ENCODE peak calls at places on chromosomes 3 and 15, in five cellular contexts. One of them, this sample, is unnamed.

GRCh38 chr15:56205061-56205876 is 38.4 kb downstream of the RFX7 start:
- DNase-seq in right cardiac atrium: no peak
- DNase-seq in fibroblast of lung: peak; percentile 49
- DNase-seq in aorta: no peak
- DNase-seq in HCT116: no peak
- DNase-seq in this sample: peak; percentile 63

GRCh38 chr15:65832549-65833364 is 36.5 kb upstream of the RAB11A start:
- DNase-seq in HCT116: peak; percentile 83
- DNase-seq in aorta: peak; percentile 89
- DNase-seq in right cardiac atrium: peak; percentile 92
- DNase-seq in fibroblast of lung: peak; percentile 91
- DNase-seq in this sample: peak; percentile 77

GRCh38 chr15:28107111-28107893 is 8.2 kb upstream of the OCA2 start:
- DNase-seq in right cardiac atrium: peak; percentile 62
- DNase-seq in HCT116: no peak
- DNase-seq in aorta: no peak
- DNase-seq in fibroblast of lung: peak; percentile 47
- DNase-seq in this sample: no peak

GRCh38 chr3:101950985-101951733 is 101.8 kb downstream of the NFKBIZ start:
- DNase-seq in HCT116: no peak
- DNase-seq in aorta: no peak
- DNase-seq in fibroblast of lung: peak; percentile 23
- DNase-seq in right cardiac atrium: no peak
- DNase-seq in this sample: peak; percentile 59

GRCh38 chr3:79329154-79329553 is 438.6 kb downstream of the ROBO1 start:
- DNase-seq in right cardiac atrium: no peak
- DNase-seq in fibroblast of lung: peak; percentile 38
- DNase-seq in HCT116: no peak
- DNase-seq in aorta: no peak
- DNase-seq in this sample: peak; percentile 9

GRCh38 chr3:195195321-195196209 is 75.4 kb downstream of the XXYLT1 start:
- DNase-seq in fibroblast of lung: no peak
- DNase-seq in aorta: no peak
- DNase-seq in HCT116: no peak
- DNase-seq in right cardiac atrium: no peak
- DNase-seq in this sample: no peak

GRCh38 chr3:46882377-46883015 is 5.0 kb downstream of the PTH1R start:
- DNase-seq in fibroblast of lung: peak; percentile 4
- DNase-seq in HCT116: no peak
- DNase-seq in aorta: peak; percentile 82
- DNase-seq in right cardiac atrium: peak; percentile 80
- DNase-seq in this sample: no peak

GRCh38 chr3:15667484-15667883 is 65.9 kb downstream of the BTD start:
- DNase-seq in HCT116: no peak
- DNase-seq in aorta: no peak
- DNase-seq in right cardiac atrium: no peak
- DNase-seq in fibroblast of lung: no peak
- DNase-seq in this sample: no peak

GRCh38 chr3:196757876-196758739 is 18.5 kb downstream of the PAK2 start:
- DNase-seq in HCT116: no peak
- DNase-seq in right cardiac atrium: no peak
- DNase-seq in fibroblast of lung: peak; percentile 84
- DNase-seq in aorta: no peak
- DNase-seq in this sample: peak; percentile 56

GRCh38 chr3:53083949-53084309 is 38.1 kb upstream of the SFMBT1 start:
- DNase-seq in right cardiac atrium: no peak
- DNase-seq in fibroblast of lung: no peak
- DNase-seq in HCT116: no peak
- DNase-seq in aorta: peak; percentile 46
- DNase-seq in this sample: no peak
- H3K4me3 ChIP-seq in right cardiac atrium: no peak overlapping the region
- H3K4me3 ChIP-seq in fibroblast of lung: no peak overlapping the region
- H3K4me3 ChIP-seq in HCT116: no peak overlapping the region
- H3K4me3 ChIP-seq in aorta: no peak overlapping the region
- H3K4me3 ChIP-seq in this sample: no peak overlapping the region

GRCh38 chr3:99242271-99242670 is 340.8 kb upstream of the DCBLD2 start:
- DNase-seq in right cardiac atrium: no peak
- DNase-seq in fibroblast of lung: peak; percentile 71
- DNase-seq in HCT116: no peak
- DNase-seq in aorta: no peak
- DNase-seq in this sample: peak; percentile 26

GRCh38 chr3:99246010-99246654 is 344.6 kb upstream of the DCBLD2 start:
- DNase-seq in right cardiac atrium: no peak
- DNase-seq in fibroblast of lung: peak; percentile 60
- DNase-seq in aorta: no peak
- DNase-seq in HCT116: no peak
- DNase-seq in this sample: peak; percentile 76

GRCh38 chr3:99236576-99236975 is 335.1 kb upstream of the DCBLD2 start:
- DNase-seq in right cardiac atrium: no peak
- DNase-seq in aorta: no peak
- DNase-seq in fibroblast of lung: peak; percentile 38
- DNase-seq in HCT116: no peak
- DNase-seq in this sample: no peak

GRCh38 chr3:99240700-99241099 is 339.2 kb upstream of the DCBLD2 start:
- DNase-seq in fibroblast of lung: peak; percentile 39
- DNase-seq in right cardiac atrium: peak; percentile 38
- DNase-seq in HCT116: no peak
- DNase-seq in aorta: no peak
- DNase-seq in this sample: no peak
- H3K4me3 ChIP-seq in fibroblast of lung: no peak overlapping the region
- H3K4me3 ChIP-seq in right cardiac atrium: no peak overlapping the region
- H3K4me3 ChIP-seq in HCT116: no peak overlapping the region
- H3K4me3 ChIP-seq in aorta: no peak overlapping the region
- H3K4me3 ChIP-seq in this sample: no peak overlapping the region

GRCh38 chr3:65905648-65906211 is 133.0 kb downstream of the MAGI1 start:
- DNase-seq in right cardiac atrium: no peak
- DNase-seq in HCT116: no peak
- DNase-seq in aorta: no peak
- DNase-seq in fibroblast of lung: no peak
- DNase-seq in this sample: no peak

GRCh38 chr3:65901236-65901635 is 137.5 kb downstream of the MAGI1 start:
- DNase-seq in HCT116: no peak
- DNase-seq in fibroblast of lung: no peak
- DNase-seq in aorta: no peak
- DNase-seq in right cardiac atrium: no peak
- DNase-seq in this sample: peak; percentile 56

GRCh38 chr3:65904016-65904415 is 134.7 kb downstream of the MAGI1 start:
- DNase-seq in right cardiac atrium: no peak
- DNase-seq in fibroblast of lung: no peak
- DNase-seq in aorta: no peak
- DNase-seq in HCT116: no peak
- DNase-seq in this sample: no peak

GRCh38 chr3:65899226-65899625 is 139.5 kb downstream of the MAGI1 start:
- DNase-seq in HCT116: no peak
- DNase-seq in aorta: no peak
- DNase-seq in right cardiac atrium: no peak
- DNase-seq in fibroblast of lung: no peak
- DNase-seq in this sample: no peak

GRCh38 chr3:65902304-65902793 is 136.4 kb downstream of the MAGI1 start:
- DNase-seq in aorta: no peak
- DNase-seq in HCT116: no peak
- DNase-seq in fibroblast of lung: peak; percentile 6
- DNase-seq in right cardiac atrium: no peak
- DNase-seq in this sample: peak; percentile 80
- H3K4me3 ChIP-seq in aorta: no peak overlapping the region
- H3K4me3 ChIP-seq in HCT116: no peak overlapping the region
- H3K4me3 ChIP-seq in fibroblast of lung: no peak overlapping the region
- H3K4me3 ChIP-seq in right cardiac atrium: no peak overlapping the region
- H3K4me3 ChIP-seq in this sample: peak overlapping the region; percentile 56

GRCh38 chr15:75043509-75044257 is 20.3 kb downstream of the PPCDC start:
- DNase-seq in right cardiac atrium: peak; percentile 99
- DNase-seq in fibroblast of lung: peak; percentile 99
- DNase-seq in aorta: peak; percentile 98
- DNase-seq in HCT116: no peak
- DNase-seq in this sample: peak; percentile 88
- H3K4me3 ChIP-seq in right cardiac atrium: no peak overlapping the region
- H3K4me3 ChIP-seq in fibroblast of lung: no peak overlapping the region
- H3K4me3 ChIP-seq in aorta: no peak overlapping the region
- H3K4me3 ChIP-seq in HCT116: no peak overlapping the region
- H3K4me3 ChIP-seq in this sample: no peak overlapping the region

DNA sequence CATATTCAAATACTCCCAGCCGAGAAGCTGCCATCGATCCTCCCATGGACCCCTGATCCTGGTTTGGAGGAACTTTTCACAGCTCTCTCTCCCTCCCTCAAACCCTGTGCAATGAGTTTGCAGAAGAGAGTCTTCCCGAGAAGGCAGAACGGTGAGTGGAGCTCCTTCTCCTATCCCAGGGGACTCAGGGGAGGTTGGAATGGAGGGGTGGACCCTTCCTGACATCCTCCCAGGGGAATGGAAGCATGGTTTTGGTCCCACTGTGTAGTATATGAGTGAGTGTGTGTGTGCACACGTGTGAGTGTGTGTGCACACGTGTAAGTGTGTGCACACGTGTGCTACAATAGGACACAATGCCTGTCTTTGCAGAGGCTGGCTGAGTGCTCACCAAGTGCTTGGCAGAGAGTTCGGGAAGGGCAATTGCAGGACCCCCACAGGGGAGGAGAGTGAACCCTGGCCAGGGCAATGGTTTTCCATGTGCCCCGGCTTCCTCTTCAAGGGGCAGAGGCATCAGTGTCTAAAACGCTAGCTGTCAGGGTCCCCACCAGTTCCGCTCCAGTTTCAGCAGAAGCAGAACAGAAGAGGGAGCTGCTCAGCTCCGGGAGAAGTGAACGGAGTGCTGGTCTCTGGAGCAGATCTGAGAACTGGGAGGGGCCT is 13.8 kb upstream of the IL16 start:
- DNase-seq in aorta: peak; percentile 61
- DNase-seq in HCT116: no peak
- DNase-seq in right cardiac atrium: peak; percentile 61
- DNase-seq in fibroblast of lung: no peak
- DNase-seq in this sample: no peak
- H3K4me3 ChIP-seq in aorta: no peak overlapping the region
- H3K4me3 ChIP-seq in HCT116: no peak overlapping the region
- H3K4me3 ChIP-seq in right cardiac atrium: peak overlapping the region; percentile 2
- H3K4me3 ChIP-seq in fibroblast of lung: peak overlapping the region; percentile 39
- H3K4me3 ChIP-seq in this sample: no peak overlapping the region

GRCh38 chr3:173743111-173743510 is 345.6 kb downstream of the NLGN1 start:
- DNase-seq in HCT116: no peak
- DNase-seq in aorta: no peak
- DNase-seq in fibroblast of lung: peak; percentile 44
- DNase-seq in right cardiac atrium: no peak
- DNase-seq in this sample: peak; percentile 61

GRCh38 chr3:173739716-173740115 is 342.2 kb downstream of the NLGN1 start:
- DNase-seq in HCT116: no peak
- DNase-seq in fibroblast of lung: peak; percentile 72
- DNase-seq in aorta: no peak
- DNase-seq in right cardiac atrium: no peak
- DNase-seq in this sample: no peak

GRCh38 chr3:173744479-173744878 is 346.9 kb downstream of the NLGN1 start:
- DNase-seq in fibroblast of lung: no peak
- DNase-seq in aorta: no peak
- DNase-seq in HCT116: no peak
- DNase-seq in right cardiac atrium: no peak
- DNase-seq in this sample: no peak

GRCh38 chr3:173743512-173743911 is 346.0 kb downstream of the NLGN1 start:
- DNase-seq in fibroblast of lung: no peak
- DNase-seq in aorta: no peak
- DNase-seq in right cardiac atrium: no peak
- DNase-seq in HCT116: no peak
- DNase-seq in this sample: no peak

GRCh38 chr3:173742491-173742890 is 344.9 kb downstream of the NLGN1 start:
- DNase-seq in fibroblast of lung: no peak
- DNase-seq in aorta: no peak
- DNase-seq in right cardiac atrium: no peak
- DNase-seq in HCT116: no peak
- DNase-seq in this sample: no peak
- H3K4me3 ChIP-seq in fibroblast of lung: no peak overlapping the region
- H3K4me3 ChIP-seq in aorta: peak overlapping the region; percentile 43
- H3K4me3 ChIP-seq in right cardiac atrium: peak overlapping the region; percentile 6
- H3K4me3 ChIP-seq in HCT116: no peak overlapping the region
- H3K4me3 ChIP-seq in this sample: no peak overlapping the region

GRCh38 chr3:67000006-67000405 is 1.9 kb downstream of the KBTBD8 start:
- DNase-seq in aorta: no peak
- DNase-seq in HCT116: no peak
- DNase-seq in fibroblast of lung: peak; percentile 70
- DNase-seq in right cardiac atrium: no peak
- DNase-seq in this sample: peak; percentile 78

GRCh38 chr3:66998899-66999235 is 760 bp downstream of the KBTBD8 start:
- DNase-seq in aorta: no peak
- DNase-seq in HCT116: no peak
- DNase-seq in right cardiac atrium: no peak
- DNase-seq in fibroblast of lung: peak; percentile 2
- DNase-seq in this sample: peak; percentile 33

GRCh38 chr3:66994588-66994987 is 3.5 kb upstream of the KBTBD8 start:
- DNase-seq in HCT116: no peak
- DNase-seq in aorta: no peak
- DNase-seq in fibroblast of lung: no peak
- DNase-seq in right cardiac atrium: no peak
- DNase-seq in this sample: no peak

GRCh38 chr3:66998075-66998898 is at the start of gene KBTBD8:
- DNase-seq in fibroblast of lung: peak; percentile 98
- DNase-seq in right cardiac atrium: peak; percentile 99
- DNase-seq in aorta: peak; percentile 98
- DNase-seq in HCT116: peak; percentile 96
- DNase-seq in this sample: peak; percentile 99

GRCh38 chr3:66997560-66998074 is 490 bp upstream of the KBTBD8 start:
- DNase-seq in right cardiac atrium: peak; percentile 70
- DNase-seq in HCT116: no peak
- DNase-seq in fibroblast of lung: peak; percentile 70
- DNase-seq in aorta: no peak
- DNase-seq in this sample: no peak
- H3K4me3 ChIP-seq in right cardiac atrium: peak overlapping the region; percentile 53
- H3K4me3 ChIP-seq in HCT116: peak overlapping the region; percentile 72
- H3K4me3 ChIP-seq in fibroblast of lung: peak overlapping the region; percentile 42
- H3K4me3 ChIP-seq in aorta: no peak overlapping the region
- H3K4me3 ChIP-seq in this sample: peak overlapping the region; percentile 39

GRCh38 chr3:40924559-40925058 is 274.7 kb upstream of the CTNNB1 start:
- DNase-seq in aorta: no peak
- DNase-seq in fibroblast of lung: no peak
- DNase-seq in HCT116: no peak
- DNase-seq in right cardiac atrium: peak; percentile 49
- DNase-seq in this sample: no peak
- H3K4me3 ChIP-seq in aorta: no peak overlapping the region
- H3K4me3 ChIP-seq in fibroblast of lung: no peak overlapping the region
- H3K4me3 ChIP-seq in HCT116: no peak overlapping the region
- H3K4me3 ChIP-seq in right cardiac atrium: no peak overlapping the region
- H3K4me3 ChIP-seq in this sample: no peak overlapping the region

This sample was measured in mammary epithelial cell.